ENCODE peak calls at places on chromosomes 4 and X, in eight cellular contexts. Y is A549, Z is ovary, O is thyroid gland, C is BE2C, R is right atrium auricular region, I is foreskin fibroblast, M is breast epithelium. A is an unnamed sample.

GRCh38 chrX:12955882-12956703 is 18.8 kb upstream of the TMSB4X start:
- DNase-seq in Y (no peak), Z (no peak), O (peak), C (peak), R (no peak), I (no peak), M (no peak), A (no peak)

GRCh38 chrX:101407748-101408529 is at the start of the genes GLA and HNRNPH2:
- DNase-seq in Y (peak), Z (peak), O (peak), C (peak), R (peak), I (peak), M (peak), A (peak)

GRCh38 chr4:86043755-86044592 is 315.9 kb downstream of the MAPK10 start:
- DNase-seq in Y (peak), Z (no peak), O (peak), C (peak), R (no peak), I (peak), M (no peak), A (no peak)

GRCh38 chrX:1400731-1401471 is 9.0 kb upstream of the SLC25A6 start:
- DNase-seq in Y (no peak), Z (peak), O (no peak), C (no peak), R (no peak), I (no peak), M (no peak), A (no peak)

GRCh38 chrX:1941291-1941690 is 326.4 kb downstream of the ASMT start:
- DNase-seq in Y (no peak), Z (no peak), O (no peak), C (no peak), R (no peak), I (no peak), M (no peak), A (no peak)

GRCh38 chr4:157961591-157961990 is 211.2 kb downstream of the GASK1B start:
- DNase-seq in Y (no peak), Z (no peak), O (no peak), C (peak), R (no peak), I (no peak), M (no peak), A (no peak)

GRCh38 chr4:40003986-40004385 is 26.3 kb upstream of the PDS5A start:
- DNase-seq in Y (no peak), Z (no peak), O (no peak), C (no peak), R (no peak), I (peak), M (no peak), A (no peak)

GRCh38 chr4:159103406-159104131 is 690 bp downstream of the RAPGEF2 start:
- DNase-seq in Y (peak), Z (peak), O (peak), C (peak), R (no peak), I (peak), M (no peak), A (peak)

GRCh38 chr4:178556796-178557195 is 1114.6 kb upstream of the AGA start:
- DNase-seq in Y (no peak), Z (no peak), O (no peak), C (no peak), R (no peak), I (no peak), M (no peak), A (no peak)

GRCh38 chr4:174457468-174457867 is 64.8 kb downstream of the HPGD start:
- DNase-seq in Y (no peak), Z (no peak), O (no peak), C (no peak), R (no peak), I (no peak), M (no peak), A (no peak)

GRCh38 chr4:101584306-101584705 is 206.2 kb upstream of the BANK1 start:
- DNase-seq in Y (no peak), Z (no peak), O (no peak), C (no peak), R (no peak), I (no peak), M (no peak), A (no peak)

GRCh38 chr4:57044996-57045395 is 65.2 kb downstream of the IGFBP7 start:
- DNase-seq in Y (no peak), Z (no peak), O (no peak), C (no peak), R (no peak), I (no peak), M (no peak), A (no peak)

GRCh38 chr4:93912146-93912545 is 83.6 kb downstream of the ATOH1 start:
- DNase-seq in Y (no peak), Z (no peak), O (no peak), C (no peak), R (no peak), I (no peak), M (no peak), A (no peak)

GRCh38 chr4:33724685-33725084 is 2519.6 kb downstream of the ARAP2 start:
- DNase-seq in Y (no peak), Z (no peak), O (no peak), C (no peak), R (no peak), I (no peak), M (no peak), A (no peak)

GRCh38 chr4:187174749-187175148 is 451.1 kb upstream of the FAT1 start:
- DNase-seq in Y (no peak), Z (no peak), O (no peak), C (no peak), R (no peak), I (no peak), M (no peak), A (no peak)

GRCh38 chr4:15355464-15355863 is 72.4 kb upstream of the C1QTNF7 start:
- DNase-seq in Y (no peak), Z (no peak), O (no peak), C (no peak), R (no peak), I (no peak), M (no peak), A (no peak)

GRCh38 chr4:176742211-176742610 is 50.5 kb downstream of the VEGFC start:
- DNase-seq in Y (no peak), Z (no peak), O (no peak), C (no peak), R (no peak), I (no peak), M (no peak), A (no peak)

GRCh38 chrX:108310511-108310910 is 127.7 kb downstream of the COL4A6 start:
- DNase-seq in Y (no peak), Z (no peak), O (no peak), C (no peak), R (no peak), I (no peak), M (no peak), A (no peak)

DNA sequence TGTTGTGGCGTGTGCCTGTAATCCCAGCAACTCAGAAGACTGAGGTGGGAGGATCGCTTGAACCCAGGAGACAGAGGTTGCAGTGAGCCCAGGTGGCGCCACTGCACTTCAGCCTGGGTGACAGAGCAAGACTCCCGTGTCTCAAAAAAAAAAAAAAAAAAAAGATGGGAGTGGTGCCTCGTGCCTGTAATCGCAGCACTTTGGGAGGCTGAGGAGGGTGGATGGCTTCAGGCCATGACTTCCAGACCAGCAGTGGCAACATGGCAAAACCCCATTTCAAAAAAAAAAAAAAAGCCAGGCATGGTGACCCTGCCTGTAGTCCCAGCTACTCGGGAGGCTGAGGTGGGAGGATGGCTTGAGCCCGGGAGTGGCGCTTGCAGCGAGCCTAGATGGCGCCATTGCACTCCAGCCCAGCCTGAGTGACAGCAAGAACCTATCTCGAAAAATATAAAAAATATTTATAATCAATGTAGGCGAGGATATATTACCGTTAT is 27.0 kb downstream of the EIF2S3 start:
- DNase-seq in Y (no peak), Z (peak), O (peak), C (peak), R (no peak), I (peak), M (peak), A (no peak)
- TF ChIP-seq CTCF in Y (peak), Z (no peak), O (peak), C (peak), R (no peak), I (peak), M (no peak), A (peak)

GRCh38 chr4:68368566-68369473 is 18.9 kb upstream of the YTHDC1 start:
- DNase-seq in Y (peak), Z (no peak), O (no peak), C (no peak), R (no peak), I (peak), M (no peak), A (no peak)
- H3K4me3 ChIP-seq in Y (peak), Z (no peak), O (no peak), C (no peak), R (no peak), I (peak), M (no peak), A (peak)

GRCh38 chr4:147730333-147730732 is 1.6 kb upstream of the ARHGAP10 start:
- DNase-seq in Y (no peak), Z (no peak), O (no peak), C (no peak), R (no peak), I (no peak), M (no peak), A (no peak)
- TF ChIP-seq CTCF in Y (no peak), Z (peak), O (peak), C (no peak), R (no peak), I (no peak), M (no peak), A (no peak)

GRCh38 chr4:38512840-38513239 is 151.2 kb upstream of the KLF3 start:
- DNase-seq in Y (no peak), Z (no peak), O (no peak), C (no peak), R (no peak), I (no peak), M (no peak), A (no peak)

GRCh38 chr4:38514465-38515146 is 149.4 kb upstream of the KLF3 start:
- DNase-seq in Y (no peak), Z (no peak), O (no peak), C (no peak), R (no peak), I (no peak), M (no peak), A (no peak)

GRCh38 chr4:38510201-38510600 is 153.8 kb upstream of the KLF3 start:
- DNase-seq in Y (no peak), Z (no peak), O (no peak), C (no peak), R (no peak), I (no peak), M (no peak), A (no peak)

GRCh38 chr4:38511702-38512101 is 152.3 kb upstream of the KLF3 start:
- DNase-seq in Y (no peak), Z (no peak), O (no peak), C (no peak), R (no peak), I (no peak), M (no peak), A (no peak)

GRCh38 chr4:38509551-38509950 is 154.4 kb upstream of the KLF3 start:
- DNase-seq in Y (no peak), Z (no peak), O (no peak), C (no peak), R (no peak), I (no peak), M (no peak), A (no peak)
- H3K4me3 ChIP-seq in Y (no peak), Z (no peak), O (no peak), C (no peak), R (no peak), I (no peak), M (no peak), A (no peak)

GRCh38 chr4:95193391-95194224 is 355.2 kb downstream of the UNC5C start:
- DNase-seq in Y (no peak), Z (no peak), O (no peak), C (peak), R (no peak), I (no peak), M (no peak), A (no peak)
- TF ChIP-seq CTCF in Y (no peak), Z (no peak), O (no peak), C (no peak), R (no peak), I (no peak), M (no peak), A (no peak)

GRCh38 chrX:72273718-72274117 is 3.3 kb downstream of the RPS4X start:
- DNase-seq in Y (no peak), Z (no peak), O (no peak), C (no peak), R (no peak), I (no peak), M (no peak), A (no peak)

GRCh38 chrX:72271812-72272211 is 5.2 kb downstream of the RPS4X start:
- DNase-seq in Y (no peak), Z (no peak), O (no peak), C (no peak), R (no peak), I (no peak), M (no peak), A (no peak)

GRCh38 chrX:72276478-72276953 is 532 bp downstream of the RPS4X start:
- DNase-seq in Y (no peak), Z (no peak), O (no peak), C (peak), R (no peak), I (no peak), M (no peak), A (no peak)

GRCh38 chrX:72272868-72273267 is 4.2 kb downstream of the RPS4X start:
- DNase-seq in Y (no peak), Z (no peak), O (no peak), C (no peak), R (no peak), I (no peak), M (no peak), A (no peak)

DNA sequence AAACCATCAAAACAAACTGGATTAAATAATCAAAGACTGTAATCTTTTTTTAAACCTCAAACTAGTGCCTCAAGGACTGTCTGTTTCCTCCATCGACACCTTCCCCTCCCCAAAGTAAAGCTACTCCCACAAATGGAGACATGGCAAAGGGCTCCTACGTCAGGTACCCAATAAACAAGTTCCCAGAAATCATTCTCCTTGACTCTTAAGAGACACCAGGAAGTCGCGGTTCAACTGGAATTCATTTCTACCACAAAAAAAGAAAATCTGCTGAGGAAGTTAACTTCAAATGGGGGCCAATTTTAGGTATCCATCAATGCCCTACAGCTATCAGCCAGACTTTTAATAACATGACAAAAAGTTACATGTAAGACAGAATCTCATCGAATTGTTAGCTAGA is 2.5 kb downstream of the RPS4X start:
- DNase-seq in Y (no peak), Z (no peak), O (no peak), C (no peak), R (no peak), I (no peak), M (no peak), A (no peak)
- H3K4me3 ChIP-seq in Y (peak), Z (no peak), O (no peak), C (peak), R (no peak), I (peak), M (peak), A (no peak)

DNA sequence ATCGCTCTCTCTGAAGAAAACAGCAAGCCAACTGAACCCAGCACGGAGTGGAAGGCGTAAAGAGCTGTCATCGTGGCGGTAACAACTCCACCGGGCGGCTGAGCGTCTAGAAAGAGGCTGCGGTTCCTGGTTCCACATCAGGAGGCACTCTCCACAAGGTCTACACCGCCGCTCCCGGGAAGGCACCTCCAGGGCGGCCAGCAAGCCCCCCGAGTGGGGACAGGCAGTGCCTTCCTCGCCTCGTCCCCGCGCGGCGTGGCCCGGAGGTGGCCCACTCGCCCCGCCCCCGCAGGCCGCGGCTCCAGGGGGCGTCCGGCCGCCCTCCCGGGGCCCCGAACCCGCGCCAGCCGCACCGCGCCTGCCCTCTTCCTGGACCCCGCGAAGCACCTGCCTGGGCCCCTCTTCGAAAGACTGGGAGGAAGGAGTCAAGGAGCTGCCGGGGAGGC is 747 bp downstream of the KLHL8 start:
- DNase-seq in Y (no peak), Z (peak), O (peak), C (peak), R (no peak), I (no peak), M (no peak), A (no peak)
- TF ChIP-seq CTCF in Y (peak), Z (peak), O (peak), C (peak), R (no peak), I (no peak), M (no peak), A (no peak)

DNA sequence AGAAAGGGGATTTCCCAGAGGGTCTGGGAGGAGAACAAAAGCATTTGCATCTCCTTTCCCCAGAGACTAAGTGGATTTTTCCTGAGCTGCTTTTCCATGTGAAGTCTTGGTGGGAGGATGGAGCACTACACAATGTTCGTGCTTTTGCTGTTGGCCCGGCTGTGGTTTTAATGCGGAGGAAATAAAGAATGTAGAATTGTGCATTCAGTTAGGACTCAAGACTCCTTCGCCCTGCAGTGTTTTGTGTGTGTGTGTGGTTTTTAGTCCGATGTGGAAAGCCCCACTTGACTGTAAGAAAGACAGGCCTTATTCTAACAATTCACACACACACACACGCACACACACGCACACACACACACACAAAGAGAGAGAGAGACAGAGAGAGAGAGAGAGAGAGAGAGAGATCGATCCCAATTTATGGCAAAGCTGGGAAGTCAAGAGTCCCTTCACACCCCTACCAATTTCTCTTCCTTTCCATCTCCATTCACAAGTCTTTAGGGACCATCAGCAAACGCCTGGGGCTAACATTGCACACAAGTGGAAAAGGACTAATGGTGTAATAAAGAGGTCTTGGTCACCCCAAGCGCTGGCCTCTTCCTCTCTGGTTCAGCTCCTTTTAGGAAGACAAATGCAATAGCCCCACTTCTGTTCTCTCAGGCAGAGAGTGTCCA is 44.2 kb downstream of the CLDN34 start:
- DNase-seq in Y (no peak), Z (no peak), O (no peak), C (no peak), R (no peak), I (no peak), M (no peak), A (no peak)
- H3K4me3 ChIP-seq in Y (no peak), Z (no peak), O (no peak), C (no peak), R (no peak), I (no peak), M (no peak), A (no peak)

DNA sequence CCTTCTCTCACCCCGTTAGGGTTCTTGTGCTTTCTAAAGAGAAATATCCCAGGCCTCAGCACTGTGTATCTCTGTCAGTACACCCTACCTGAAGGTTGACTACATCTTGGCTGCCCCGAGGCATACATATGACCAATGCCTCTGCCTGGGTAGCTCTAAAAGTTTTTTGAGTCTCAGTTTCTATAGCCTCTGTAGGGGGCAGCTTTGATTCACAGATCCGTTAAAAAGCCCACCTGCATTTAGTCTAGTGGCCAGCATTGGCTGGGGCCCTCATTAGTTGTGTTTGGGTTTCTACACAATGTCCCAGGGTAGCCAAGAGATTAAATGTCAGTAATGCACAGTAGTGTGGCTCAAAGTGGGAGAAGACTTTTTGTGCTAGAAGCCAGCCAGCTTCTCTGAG is 151.1 kb downstream of the CFAP299 start:
- DNase-seq in Y (no peak), Z (no peak), O (no peak), C (no peak), R (no peak), I (no peak), M (no peak), A (no peak)
- TF ChIP-seq CTCF in Y (no peak), Z (no peak), O (no peak), C (no peak), R (no peak), I (no peak), M (no peak), A (no peak)

DNA sequence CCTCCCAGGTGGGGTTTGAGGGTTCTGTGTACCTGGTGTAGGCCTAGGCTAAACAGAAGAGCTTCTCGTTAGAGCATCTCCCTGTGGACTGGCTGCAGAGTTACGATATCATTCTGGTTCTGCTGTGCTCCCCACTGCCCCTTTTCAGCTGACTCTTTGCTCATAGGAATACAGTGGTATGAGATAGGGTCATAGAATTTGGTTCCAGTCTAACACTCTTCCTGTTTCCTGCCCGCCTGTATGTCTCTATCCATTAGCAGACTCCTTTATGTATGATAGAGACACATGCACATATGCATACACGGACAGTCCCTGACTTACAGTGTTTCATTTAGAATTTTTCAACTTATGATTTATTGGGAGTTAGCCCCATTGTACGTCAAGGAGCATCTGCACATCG is 15.3 kb downstream of the RNF4 start:
- DNase-seq in Y (no peak), Z (no peak), O (no peak), C (no peak), R (no peak), I (no peak), M (no peak), A (no peak)
- H3K4me3 ChIP-seq in Y (no peak), Z (no peak), O (no peak), C (no peak), R (no peak), I (no peak), M (no peak), A (no peak)

A was measured in thoracic aorta.